ENCODE peak calls at places on chromosome 19, in seven cellular contexts. One of them, this sample, is unnamed.

GRCh38 chr19:7013678-7014077 is 7.6 kb downstream of the MBD3L2B start:
- DNase-seq in tibial nerve: no peak
- DNase-seq in HepG2: no peak
- DNase-seq in vagina: no peak
- DNase-seq in neural progenitor cell: no peak
- DNase-seq in body of pancreas: no peak
- DNase-seq in Peyer's patch: no peak
- DNase-seq in this sample: no peak

GRCh38 chr19:3984584-3984907 is 717 bp downstream of the EEF2 start:
- DNase-seq in neural progenitor cell: no peak
- DNase-seq in HepG2: no peak
- DNase-seq in vagina: no peak
- DNase-seq in tibial nerve: no peak
- DNase-seq in Peyer's patch: no peak
- DNase-seq in body of pancreas: no peak
- DNase-seq in this sample: no peak

GRCh38 chr19:39506944-39507714 is 7.8 kb upstream of the SELENOV start:
- DNase-seq in HepG2: peak; percentile 60
- DNase-seq in neural progenitor cell: peak; percentile 95
- DNase-seq in body of pancreas: no peak
- DNase-seq in tibial nerve: no peak
- DNase-seq in Peyer's patch: no peak
- DNase-seq in vagina: no peak
- DNase-seq in this sample: no peak

GRCh38 chr19:45405435-45406164 is 731 bp upstream of the PPP1R13L start:
- DNase-seq in vagina: peak; percentile 95
- DNase-seq in Peyer's patch: peak; percentile 96
- DNase-seq in tibial nerve: peak; percentile 71
- DNase-seq in neural progenitor cell: peak; percentile 92
- DNase-seq in body of pancreas: peak; percentile 93
- DNase-seq in HepG2: peak; percentile 81
- DNase-seq in this sample: peak; percentile 65

GRCh38 chr19:19444694-19445155 is 39.2 kb downstream of the GATAD2A start:
- DNase-seq in tibial nerve: no peak
- DNase-seq in Peyer's patch: peak; percentile 52
- DNase-seq in neural progenitor cell: no peak
- DNase-seq in body of pancreas: no peak
- DNase-seq in vagina: no peak
- DNase-seq in HepG2: no peak
- DNase-seq in this sample: no peak

GRCh38 chr19:1860821-1861598 is 2.4 kb downstream of the KLF16 start:
- DNase-seq in neural progenitor cell: no peak
- DNase-seq in body of pancreas: no peak
- DNase-seq in vagina: no peak
- DNase-seq in HepG2: no peak
- DNase-seq in Peyer's patch: no peak
- DNase-seq in tibial nerve: no peak
- DNase-seq in this sample: no peak

GRCh38 chr19:3357731-3358391 is 8.5 kb upstream of the NFIC start:
- DNase-seq in vagina: no peak
- DNase-seq in neural progenitor cell: peak; percentile 68
- DNase-seq in HepG2: no peak
- DNase-seq in Peyer's patch: no peak
- DNase-seq in body of pancreas: no peak
- DNase-seq in tibial nerve: no peak
- DNase-seq in this sample: no peak

GRCh38 chr19:33731886-33732285 is 64.8 kb upstream of the KCTD15 start:
- DNase-seq in neural progenitor cell: no peak
- DNase-seq in body of pancreas: no peak
- DNase-seq in Peyer's patch: no peak
- DNase-seq in tibial nerve: no peak
- DNase-seq in vagina: no peak
- DNase-seq in HepG2: no peak
- DNase-seq in this sample: no peak

GRCh38 chr19:40147338-40147692 is 43.9 kb upstream of the MAP3K10 start:
- DNase-seq in tibial nerve: no peak
- DNase-seq in Peyer's patch: no peak
- DNase-seq in vagina: peak; percentile 5
- DNase-seq in neural progenitor cell: no peak
- DNase-seq in HepG2: no peak
- DNase-seq in body of pancreas: no peak
- DNase-seq in this sample: no peak

GRCh38 chr19:49136771-49137171 is 17.4 kb downstream of the PPFIA3 start:
- DNase-seq in body of pancreas: no peak
- DNase-seq in HepG2: no peak
- DNase-seq in vagina: peak; percentile 87
- DNase-seq in neural progenitor cell: no peak
- DNase-seq in Peyer's patch: peak; percentile 78
- DNase-seq in tibial nerve: no peak
- DNase-seq in this sample: no peak

GRCh38 chr19:16143399-16144215 is at the start of gene HSH2D:
- DNase-seq in Peyer's patch: peak; percentile 98
- DNase-seq in body of pancreas: peak; percentile 96
- DNase-seq in neural progenitor cell: no peak
- DNase-seq in tibial nerve: no peak
- DNase-seq in vagina: no peak
- DNase-seq in HepG2: peak; percentile 45
- DNase-seq in this sample: no peak
- H3K4me3 ChIP-seq in Peyer's patch: peak within 1 kb of the TSS; percentile 59
- H3K4me3 ChIP-seq in body of pancreas: no peak within 1 kb of the TSS
- H3K4me3 ChIP-seq in neural progenitor cell: no peak within 1 kb of the TSS
- H3K4me3 ChIP-seq in tibial nerve: no peak within 1 kb of the TSS
- H3K4me3 ChIP-seq in vagina: no peak within 1 kb of the TSS
- H3K4me3 ChIP-seq in HepG2: peak within 1 kb of the TSS; percentile 68
- H3K4me3 ChIP-seq in this sample: peak within 1 kb of the TSS; percentile 49

GRCh38 chr19:35267818-35268545 is 780 bp upstream of the USF2 start:
- DNase-seq in body of pancreas: peak; percentile 71
- DNase-seq in vagina: no peak
- DNase-seq in tibial nerve: peak; percentile 54
- DNase-seq in Peyer's patch: peak; percentile 87
- DNase-seq in neural progenitor cell: peak; percentile 89
- DNase-seq in HepG2: no peak
- DNase-seq in this sample: no peak

GRCh38 chr19:35264281-35265125 is 4.3 kb upstream of the USF2 start:
- DNase-seq in Peyer's patch: peak; percentile 41
- DNase-seq in neural progenitor cell: no peak
- DNase-seq in HepG2: no peak
- DNase-seq in tibial nerve: peak; percentile 10
- DNase-seq in body of pancreas: peak; percentile 10
- DNase-seq in vagina: peak; percentile 85
- DNase-seq in this sample: no peak

GRCh38 chr19:35266904-35267817 is 1.6 kb upstream of the USF2 start:
- DNase-seq in tibial nerve: no peak
- DNase-seq in HepG2: no peak
- DNase-seq in Peyer's patch: peak; percentile 73
- DNase-seq in vagina: no peak
- DNase-seq in neural progenitor cell: peak; percentile 49
- DNase-seq in body of pancreas: peak; percentile 46
- DNase-seq in this sample: no peak

GRCh38 chr19:35266149-35266903 is 2.4 kb upstream of the USF2 start:
- DNase-seq in body of pancreas: no peak
- DNase-seq in tibial nerve: peak; percentile 13
- DNase-seq in Peyer's patch: peak; percentile 47
- DNase-seq in vagina: no peak
- DNase-seq in HepG2: no peak
- DNase-seq in neural progenitor cell: no peak
- DNase-seq in this sample: no peak

GRCh38 chr19:35265126-35265995 is 3.4 kb upstream of the USF2 start:
- DNase-seq in body of pancreas: peak; percentile 66
- DNase-seq in neural progenitor cell: no peak
- DNase-seq in Peyer's patch: peak; percentile 46
- DNase-seq in HepG2: no peak
- DNase-seq in vagina: peak; percentile 88
- DNase-seq in tibial nerve: peak; percentile 12
- DNase-seq in this sample: no peak
- H3K27ac ChIP-seq in body of pancreas: peak overlapping the region; percentile 92
- H3K27ac ChIP-seq in neural progenitor cell: no peak overlapping the region
- H3K27ac ChIP-seq in Peyer's patch: no peak overlapping the region
- H3K27ac ChIP-seq in HepG2: peak overlapping the region; percentile 26
- H3K27ac ChIP-seq in vagina: peak overlapping the region; percentile 89
- H3K27ac ChIP-seq in tibial nerve: peak overlapping the region; percentile 99
- H3K27ac ChIP-seq in this sample: no peak overlapping the region

GRCh38 chr19:57633832-57634131 is 814 bp downstream of the ZNF211 start:
- DNase-seq in vagina: no peak
- DNase-seq in Peyer's patch: no peak
- DNase-seq in tibial nerve: no peak
- DNase-seq in HepG2: no peak
- DNase-seq in neural progenitor cell: no peak
- DNase-seq in body of pancreas: no peak
- DNase-seq in this sample: no peak

GRCh38 chr19:57637379-57637778 is 4.4 kb downstream of the ZNF211 start:
- DNase-seq in HepG2: no peak
- DNase-seq in neural progenitor cell: no peak
- DNase-seq in body of pancreas: no peak
- DNase-seq in tibial nerve: no peak
- DNase-seq in Peyer's patch: no peak
- DNase-seq in vagina: no peak
- DNase-seq in this sample: no peak

DNA sequence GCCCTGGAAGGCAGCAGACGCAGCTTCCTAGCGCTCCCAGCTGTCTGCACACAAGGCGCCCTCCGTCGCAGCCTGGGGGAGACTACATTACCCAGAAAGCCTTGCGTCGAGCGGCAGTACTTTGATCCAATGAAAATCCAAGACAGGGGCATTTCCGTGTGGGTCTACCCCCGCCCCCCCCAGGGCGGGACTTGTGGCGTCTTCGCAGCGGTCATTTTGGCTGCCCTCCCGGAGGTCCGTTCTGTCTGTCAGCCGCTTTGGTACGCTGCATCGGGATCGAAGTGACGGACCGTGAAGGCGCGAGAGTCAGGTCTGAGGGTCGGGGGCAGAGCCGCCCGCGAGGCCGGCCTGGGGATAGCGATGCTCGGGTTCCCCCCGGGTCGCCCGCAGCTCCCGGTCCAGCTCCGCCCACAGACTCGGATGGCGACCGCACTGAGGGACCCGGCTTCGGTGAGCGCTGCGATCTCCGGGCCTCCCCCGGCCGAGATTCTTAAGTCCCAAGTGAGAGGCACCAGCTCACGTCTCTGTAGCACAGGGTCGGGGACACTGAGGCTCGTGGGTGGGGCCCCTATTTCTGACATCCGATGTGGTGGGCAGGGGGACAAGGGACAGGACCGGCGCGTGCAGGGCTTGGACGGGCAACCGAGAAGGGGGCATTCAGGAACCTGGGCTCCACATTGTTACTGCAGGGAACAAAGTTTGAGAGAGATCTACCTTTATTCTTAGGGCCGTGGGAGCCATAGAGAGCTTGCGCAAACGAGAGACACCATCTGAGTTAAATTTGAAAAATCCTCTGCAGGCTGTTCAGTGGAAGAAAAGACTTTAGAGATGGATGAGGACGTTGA is at the start of gene ZNF211:
- DNase-seq in body of pancreas: peak; percentile 95
- DNase-seq in neural progenitor cell: peak; percentile 99
- DNase-seq in vagina: peak; percentile 87
- DNase-seq in HepG2: peak; percentile 92
- DNase-seq in tibial nerve: peak; percentile 84
- DNase-seq in Peyer's patch: peak; percentile 96
- DNase-seq in this sample: peak; percentile 64
- H3K4me3 ChIP-seq in body of pancreas: peak within 1 kb of the TSS; percentile 48
- H3K4me3 ChIP-seq in neural progenitor cell: peak within 1 kb of the TSS; percentile 78
- H3K4me3 ChIP-seq in vagina: peak within 1 kb of the TSS; percentile 60
- H3K4me3 ChIP-seq in HepG2: peak within 1 kb of the TSS; percentile 89
- H3K4me3 ChIP-seq in tibial nerve: peak within 1 kb of the TSS; percentile 84
- H3K4me3 ChIP-seq in Peyer's patch: peak within 1 kb of the TSS; percentile 94
- H3K4me3 ChIP-seq in this sample: peak within 1 kb of the TSS; percentile 91

GRCh38 chr19:10224337-10224736 is 6.8 kb downstream of the S1PR2 start:
- DNase-seq in vagina: no peak
- DNase-seq in body of pancreas: no peak
- DNase-seq in tibial nerve: no peak
- DNase-seq in HepG2: no peak
- DNase-seq in neural progenitor cell: no peak
- DNase-seq in Peyer's patch: no peak
- DNase-seq in this sample: no peak

GRCh38 chr19:10223488-10224213 is 7.5 kb downstream of the S1PR2 start:
- DNase-seq in tibial nerve: no peak
- DNase-seq in vagina: no peak
- DNase-seq in Peyer's patch: no peak
- DNase-seq in HepG2: no peak
- DNase-seq in body of pancreas: no peak
- DNase-seq in neural progenitor cell: no peak
- DNase-seq in this sample: no peak

GRCh38 chr19:10219678-10220077 is 11.5 kb downstream of the S1PR2 start:
- DNase-seq in HepG2: peak; percentile 79
- DNase-seq in vagina: no peak
- DNase-seq in Peyer's patch: no peak
- DNase-seq in tibial nerve: no peak
- DNase-seq in neural progenitor cell: peak; percentile 26
- DNase-seq in body of pancreas: peak; percentile 13
- DNase-seq in this sample: no peak

GRCh38 chr19:10220695-10221094 is 10.4 kb downstream of the S1PR2 start:
- DNase-seq in tibial nerve: no peak
- DNase-seq in neural progenitor cell: no peak
- DNase-seq in Peyer's patch: no peak
- DNase-seq in body of pancreas: no peak
- DNase-seq in HepG2: no peak
- DNase-seq in vagina: no peak
- DNase-seq in this sample: no peak

DNA sequence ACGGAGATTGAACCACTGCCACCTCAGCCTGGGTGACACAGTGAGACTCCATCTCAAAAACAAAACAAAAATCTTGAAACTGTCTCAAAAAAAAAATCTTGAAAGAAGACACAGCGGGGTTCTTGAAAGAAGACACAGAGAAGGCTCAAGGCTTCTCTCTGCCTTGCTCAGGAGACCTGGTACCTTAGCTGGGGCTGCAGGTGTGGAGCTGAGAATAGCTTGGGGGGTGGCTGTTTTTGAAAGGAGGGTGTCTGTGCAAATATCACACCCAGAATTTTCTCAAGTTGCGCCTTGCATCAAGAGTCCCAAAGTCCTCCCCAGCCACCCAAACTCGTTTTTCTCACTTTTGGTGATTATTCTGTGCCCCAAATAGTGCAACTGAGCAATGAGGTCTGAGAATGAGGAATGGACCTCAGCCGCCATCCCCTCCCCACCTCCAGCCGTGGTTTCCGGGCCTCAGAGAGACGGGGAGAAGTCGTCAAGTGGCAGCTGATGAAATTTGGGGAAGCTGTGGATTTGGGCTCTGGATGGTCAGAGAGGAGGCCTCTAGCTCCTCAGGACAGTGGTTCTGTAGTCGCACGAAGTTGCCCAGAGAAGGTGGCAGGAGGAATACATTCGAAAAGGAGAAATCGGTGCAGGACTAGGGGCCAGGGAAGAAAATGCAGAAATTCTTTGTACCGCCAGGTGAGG is 8.8 kb downstream of the S1PR2 start:
- DNase-seq in body of pancreas: no peak
- DNase-seq in neural progenitor cell: no peak
- DNase-seq in Peyer's patch: no peak
- DNase-seq in vagina: no peak
- DNase-seq in HepG2: no peak
- DNase-seq in tibial nerve: no peak
- DNase-seq in this sample: no peak
- H3K27ac ChIP-seq in body of pancreas: no peak overlapping the region
- H3K27ac ChIP-seq in neural progenitor cell: no peak overlapping the region
- H3K27ac ChIP-seq in Peyer's patch: no peak overlapping the region
- H3K27ac ChIP-seq in vagina: no peak overlapping the region
- H3K27ac ChIP-seq in HepG2: no peak overlapping the region
- H3K27ac ChIP-seq in tibial nerve: peak overlapping the region; percentile 17
- H3K27ac ChIP-seq in this sample: no peak overlapping the region

GRCh38 chr19:14496849-14497346 is 971 bp upstream of the GIPC1 start:
- DNase-seq in tibial nerve: no peak
- DNase-seq in HepG2: no peak
- DNase-seq in neural progenitor cell: no peak
- DNase-seq in body of pancreas: no peak
- DNase-seq in vagina: no peak
- DNase-seq in Peyer's patch: no peak
- DNase-seq in this sample: no peak
- H3K4me3 ChIP-seq in tibial nerve: peak overlapping the region; percentile 83
- H3K4me3 ChIP-seq in HepG2: peak overlapping the region; percentile 72
- H3K4me3 ChIP-seq in neural progenitor cell: peak overlapping the region; percentile 28
- H3K4me3 ChIP-seq in body of pancreas: no peak overlapping the region
- H3K4me3 ChIP-seq in vagina: peak overlapping the region; percentile 87
- H3K4me3 ChIP-seq in Peyer's patch: peak overlapping the region; percentile 79
- H3K4me3 ChIP-seq in this sample: peak overlapping the region; percentile 94